ENCODE peak calls at places on chromosomes 11 and 22, in six cellular contexts. D, M, Q, S, O and A are unnamed samples.

GRCh38 chr22:26185190-26185589 is 15.9 kb downstream of the SEZ6L start:
- DNase-seq in M (no peak), D (no peak), Q (no peak), S (no peak), O (no peak), A (no peak)

GRCh38 chr22:23014250-23014649 is 56.1 kb upstream of the GNAZ start:
- DNase-seq in Q (no peak), O (no peak), D (no peak), S (no peak), M (no peak), A (no peak)

GRCh38 chr11:66318576-66318970 is 1.7 kb upstream of the CD248 start:
- DNase-seq in S (no peak), M (no peak), O (no peak), D (no peak), Q (no peak), A (no peak)

GRCh38 chr11:63243533-63243932 is at the start of gene SLC22A25:
- DNase-seq in D (no peak), Q (no peak), S (no peak), O (no peak), M (peak), A (no peak)

GRCh38 chr11:2877474-2877873 is 8.1 kb downstream of the CDKN1C start:
- DNase-seq in O (no peak), Q (no peak), D (no peak), S (no peak), M (no peak), A (no peak)

GRCh38 chr11:65432133-65432650 is 9.6 kb downstream of the NEAT1 start:
- DNase-seq in S (no peak), D (peak), Q (no peak), M (no peak), O (no peak), A (peak)

GRCh38 chr11:2166091-2166851 is 5.3 kb upstream of the INS start:
- DNase-seq in D (no peak), O (no peak), S (no peak), Q (peak), M (peak), A (no peak)

GRCh38 chr11:113332638-113333329 is 18.4 kb downstream of the TTC12 start:
- DNase-seq in D (no peak), S (no peak), O (no peak), Q (no peak), M (no peak), A (no peak)

GRCh38 chr11:111612211-111612610 is 10.0 kb downstream of the SIK2 start:
- DNase-seq in M (no peak), O (no peak), Q (no peak), D (peak), S (no peak), A (peak)

GRCh38 chr22:19732403-19733113 is 9.2 kb downstream of the GP1BB start:
- DNase-seq in D (no peak), S (no peak), Q (no peak), M (no peak), O (no peak), A (no peak)

GRCh38 chr11:13923716-13924650 is 38.5 kb upstream of the SPON1 start:
- DNase-seq in Q (no peak), O (no peak), M (no peak), S (no peak), D (no peak), A (no peak)

GRCh38 chr11:19055016-19055415 is 5.5 kb downstream of the MRGPRX2 start:
- DNase-seq in D (no peak), O (no peak), M (no peak), S (no peak), Q (no peak), A (no peak)

GRCh38 chr11:127521413-127521812 is 520.8 kb upstream of the KIRREL3 start:
- DNase-seq in Q (no peak), O (no peak), M (no peak), D (peak), S (no peak), A (peak)

GRCh38 chr11:44886765-44887164 is 63.9 kb downstream of the TP53I11 start:
- DNase-seq in S (no peak), Q (no peak), M (no peak), D (peak), O (no peak), A (peak)

GRCh38 chr22:44020981-44021380 is 3.1 kb upstream of the PARVB start:
- DNase-seq in O (no peak), S (no peak), D (peak), M (no peak), Q (no peak), A (no peak)

GRCh38 chr11:73200256-73200655 is 17.8 kb upstream of the P2RY2 start:
- DNase-seq in M (peak), S (no peak), O (no peak), Q (peak), D (no peak), A (peak)

GRCh38 chr11:110787680-110788079 is 75.4 kb upstream of the ARHGAP20 start:
- DNase-seq in M (no peak), Q (no peak), O (no peak), S (no peak), D (no peak), A (no peak)

GRCh38 chr22:36163497-36163896 is 2.9 kb upstream of the APOL3 start:
- DNase-seq in M (no peak), S (no peak), O (no peak), D (no peak), Q (no peak), A (no peak)

GRCh38 chr11:66343176-66343575 is 1.7 kb downstream of the BRMS1 start:
- DNase-seq in S (no peak), Q (no peak), D (peak), M (no peak), O (no peak), A (no peak)

GRCh38 chr11:1864216-1864615 is 11.3 kb downstream of the LSP1 start:
- DNase-seq in O (no peak), Q (no peak), S (no peak), M (no peak), D (no peak), A (no peak)

GRCh38 chr22:35327690-35328471 is 28.2 kb downstream of the TOM1 start:
- DNase-seq in D (no peak), Q (no peak), S (no peak), M (no peak), O (no peak), A (no peak)

GRCh38 chr11:18005376-18006129 is 7.3 kb downstream of the SERGEF start:
- DNase-seq in O (no peak), S (no peak), M (peak), Q (no peak), D (no peak), A (peak)

GRCh38 chr11:65592840-65593517 is 2.6 kb downstream of the KCNK7 start:
- DNase-seq in Q (no peak), O (no peak), D (no peak), S (no peak), M (no peak), A (no peak)

GRCh38 chr11:44857490-44857889 is 93.2 kb downstream of the TP53I11 start:
- DNase-seq in Q (no peak), D (no peak), M (no peak), S (no peak), O (no peak), A (no peak)

GRCh38 chr11:109729761-109730160 is 307.8 kb downstream of the C11orf87 start:
- DNase-seq in S (no peak), D (no peak), O (no peak), M (no peak), Q (no peak), A (no peak)

GRCh38 chr11:9757809-9758675 is 94.2 kb downstream of the SWAP70 start:
- DNase-seq in M (peak), D (peak), O (no peak), S (peak), Q (peak), A (peak)

GRCh38 chr11:75812542-75813040 is 2.4 kb upstream of the UVRAG start:
- DNase-seq in Q (no peak), O (no peak), S (no peak), M (peak), D (no peak), A (no peak)

GRCh38 chr22:36086170-36086490 is 57.5 kb upstream of the RBFOX2 start:
- DNase-seq in O (no peak), M (peak), S (no peak), Q (peak), D (no peak), A (no peak)

GRCh38 chr22:37329239-37330140 is 47.2 kb downstream of the CYTH4 start:
- DNase-seq in M (no peak), Q (no peak), S (no peak), O (no peak), D (peak), A (peak)

GRCh38 chr11:110453684-110454354 is 24.1 kb downstream of the FDX1 start:
- DNase-seq in D (no peak), S (no peak), O (no peak), M (no peak), Q (no peak), A (no peak)

GRCh38 chr22:29145321-29146072 is 60.2 kb upstream of the EMID1 start:
- DNase-seq in D (no peak), S (no peak), M (no peak), Q (no peak), O (no peak), A (no peak)
- H2BK5ac ChIP-seq in D (no peak), S (peak), M (no peak), Q (no peak), O (peak), A (no peak)

DNA sequence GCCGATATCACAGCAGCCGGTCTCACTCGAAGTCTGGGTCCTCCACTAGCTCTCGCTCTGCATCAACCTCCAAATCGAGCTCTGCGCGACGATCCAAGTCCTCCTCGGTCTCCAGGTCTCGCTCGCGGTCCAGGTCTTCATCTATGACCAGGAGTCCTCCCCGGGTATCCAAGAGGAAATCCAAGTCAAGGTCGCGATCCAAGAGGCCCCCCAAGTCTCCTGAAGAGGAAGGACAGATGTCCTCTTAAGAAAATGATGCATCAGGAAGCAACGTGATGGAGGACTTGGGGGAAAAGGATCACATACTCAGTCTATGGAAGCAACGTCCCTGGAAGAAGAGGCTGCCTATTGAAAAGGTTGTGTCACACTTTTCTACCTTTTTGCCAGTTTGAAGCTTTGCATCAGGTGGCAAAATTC is 1.1 kb downstream of the SRSF8 start:
- DNase-seq in D (no peak), S (no peak), Q (no peak), O (no peak), M (no peak), A (no peak)
- H3K18ac ChIP-seq in D (peak), S (peak), Q (peak), O (peak), M (no peak), A (peak)

DNA sequence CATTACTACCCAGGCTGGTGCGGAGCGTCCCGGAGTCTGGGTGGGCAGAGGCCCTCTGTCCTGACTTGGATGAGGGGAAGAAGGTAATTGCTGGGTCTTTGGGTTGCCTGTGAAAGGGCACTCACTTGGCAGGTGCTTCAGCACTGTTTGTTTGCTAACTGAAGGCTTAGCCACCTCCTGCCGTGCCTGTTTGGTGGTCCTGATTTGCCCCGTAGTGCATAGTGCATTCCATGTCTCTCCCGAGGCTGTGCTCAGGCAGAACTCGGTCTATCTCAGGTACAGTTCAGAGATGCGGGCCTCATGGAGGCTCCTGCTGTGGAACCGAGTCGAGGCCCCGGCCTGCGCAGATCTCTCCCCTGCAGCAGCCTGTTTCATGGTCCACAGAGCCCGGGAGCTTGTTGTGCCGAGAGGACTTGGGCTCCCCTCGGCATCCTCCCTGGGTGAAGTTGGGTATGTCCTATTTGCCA is 146.2 kb downstream of the TBC1D22A start:
- DNase-seq in M (peak), S (no peak), D (no peak), O (no peak), Q (no peak), A (no peak)
- H2BK15ac ChIP-seq in M (no peak), S (no peak), D (no peak), O (no peak), Q (no peak), A (no peak)

GRCh38 chr11:47847892-47848635 is at the start of gene NUP160:
- DNase-seq in O (peak), D (peak), S (peak), Q (peak), M (peak), A (peak)
- H2BK5ac ChIP-seq in O (peak), D (peak), S (peak), Q (peak), M (peak), A (no peak)

GRCh38 chr11:117381988-117382387 is 54.3 kb downstream of the CEP164 start:
- DNase-seq in M (no peak), Q (no peak), O (no peak), S (no peak), D (no peak), A (no peak)
- H3K18ac ChIP-seq in M (no peak), Q (no peak), O (no peak), S (no peak), D (no peak), A (no peak)

GRCh38 chr11:22859756-22860155 is 518 bp downstream of the CCDC179 start:
- DNase-seq in O (no peak), S (no peak), D (no peak), Q (no peak), M (no peak), A (no peak)
- H2BK15ac ChIP-seq in O (no peak), S (no peak), D (no peak), Q (no peak), M (no peak), A (no peak)

DNA sequence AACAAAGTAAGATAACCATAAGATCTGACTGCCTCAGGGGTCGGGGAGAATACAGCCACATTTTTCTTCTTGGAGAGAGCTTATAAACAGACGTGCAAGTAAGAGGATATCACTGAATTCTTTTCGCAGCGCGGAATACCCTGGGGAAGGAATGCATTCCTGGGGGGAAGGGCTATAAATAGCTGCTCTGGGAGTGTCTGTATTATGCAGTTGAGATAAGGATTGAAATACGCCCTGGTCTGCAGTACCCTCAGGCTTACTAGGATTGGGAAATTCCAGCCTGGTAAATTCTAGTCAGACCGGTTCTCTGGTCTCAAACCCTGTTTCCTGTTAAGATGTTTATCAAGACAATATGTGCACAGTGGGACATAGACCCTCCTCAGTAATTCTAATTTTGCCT is 1491.7 kb upstream of the RAG2 start:
- DNase-seq in O (no peak), M (peak), Q (no peak), D (no peak), S (no peak), A (peak)
- H2BK5ac ChIP-seq in O (no peak), M (no peak), Q (no peak), D (no peak), S (no peak), A (no peak)

DNA sequence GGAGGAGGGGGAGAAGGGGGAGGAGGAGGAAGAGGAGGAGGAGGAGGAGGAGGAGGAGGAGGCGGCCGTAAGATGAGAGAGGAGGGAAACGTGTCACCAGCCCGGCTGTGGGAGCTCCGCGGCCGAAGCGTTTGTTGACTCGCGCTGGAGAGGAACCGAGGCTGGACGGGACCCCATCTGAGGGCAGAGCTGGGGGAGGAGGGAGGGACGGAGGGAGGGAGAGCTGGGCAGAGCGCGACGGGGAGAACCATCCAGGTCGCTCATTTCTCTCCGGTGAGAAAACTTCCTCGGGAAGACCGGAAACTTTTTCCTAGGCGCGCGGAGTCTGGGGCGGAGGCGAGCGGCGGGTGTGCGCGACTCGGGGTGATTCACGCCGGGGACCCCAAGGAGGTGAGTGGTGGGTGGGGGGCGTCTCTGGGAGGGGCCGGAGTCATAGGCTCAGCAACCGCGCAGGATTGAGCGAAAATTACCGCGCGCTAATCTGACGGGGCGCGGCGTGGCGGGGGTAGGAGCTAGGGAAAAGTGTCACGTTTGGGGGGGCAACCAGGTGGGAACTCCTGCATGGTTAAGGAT is 80.3 kb downstream of the PRR5L start:
- DNase-seq in S (peak), M (peak), Q (peak), O (no peak), D (peak), A (peak)
- H3K18ac ChIP-seq in S (peak), M (peak), Q (no peak), O (peak), D (no peak), A (peak)

DNA sequence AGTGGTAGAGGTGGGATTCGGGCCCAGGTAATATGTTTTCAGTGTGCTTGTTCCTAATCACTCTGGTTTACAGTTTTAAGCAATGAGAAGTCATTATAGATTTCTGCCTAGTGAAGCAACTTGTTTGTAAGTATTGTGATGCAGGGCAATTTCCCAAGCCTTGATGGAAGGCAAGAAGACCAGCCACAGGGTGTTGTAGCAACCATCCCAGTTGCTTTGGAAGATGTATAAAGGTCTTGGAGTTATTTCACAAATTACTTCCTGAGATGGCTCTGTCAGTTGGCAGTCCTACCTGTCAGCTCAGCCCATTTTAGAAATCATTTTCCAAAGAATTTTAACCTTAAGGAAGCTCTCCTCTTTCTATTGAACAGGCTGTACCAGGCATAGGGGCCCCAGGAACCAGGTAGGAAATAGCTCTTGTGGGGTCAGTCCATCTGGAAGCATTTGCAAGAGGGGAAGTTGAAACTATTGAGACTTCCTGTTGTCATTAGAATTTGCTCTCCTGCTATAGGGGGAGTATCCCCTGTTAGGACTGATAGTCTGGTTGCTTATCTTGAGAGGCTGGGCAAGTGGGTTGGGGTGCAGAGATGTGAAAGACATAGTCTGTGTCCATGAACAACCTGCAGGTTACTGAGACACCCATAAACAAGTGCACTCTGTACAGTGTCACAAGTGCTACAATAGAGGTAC is 47.9 kb downstream of the STIM1 start:
- DNase-seq in D (no peak), S (no peak), M (no peak), O (no peak), Q (no peak), A (no peak)
- H2BK15ac ChIP-seq in D (no peak), S (no peak), M (no peak), O (no peak), Q (no peak), A (no peak)